ENCODE peak calls at places on chromosomes 2 and 18, in seven cellular contexts. I, Z, B, T, H, X and Q are unnamed samples.

GRCh38 chr2:200003444-200003843 is 48.1 kb downstream of the MAIP1 start:
- DNase-seq in I (no peak), Z (no peak), B (no peak), T (no peak), H (no peak), X (no peak), Q (no peak)

GRCh38 chr2:119483896-119484718 is 40.2 kb downstream of the SCTR start:
- DNase-seq in I (no peak), Z (no peak), B (no peak), T (no peak), H (no peak), X (no peak), Q (no peak)

GRCh38 chr18:22613788-22614187 is 196.1 kb upstream of the CTAGE1 start:
- DNase-seq in I (no peak), Z (no peak), B (no peak), T (no peak), H (no peak), X (no peak), Q (no peak)

GRCh38 chr2:3483986-3484960 is 35.1 kb downstream of the ADI1 start:
- DNase-seq in I (no peak), Z (no peak), B (peak; percentile 34), T (no peak), H (no peak), X (no peak), Q (no peak)

GRCh38 chr2:105243961-105244360 is 2.4 kb downstream of the GPR45 start:
- DNase-seq in I (no peak), Z (no peak), B (no peak), T (peak; percentile 64), H (no peak), X (no peak), Q (no peak)

GRCh38 chr2:201517094-201517493 is 65.6 kb downstream of the STRADB start:
- DNase-seq in I (no peak), Z (no peak), B (no peak), T (no peak), H (no peak), X (no peak), Q (no peak)

GRCh38 chr2:230627806-230628724 is 84.6 kb upstream of the CAB39 start:
- DNase-seq in I (no peak), Z (no peak), B (no peak), T (no peak), H (no peak), X (no peak), Q (no peak)

GRCh38 chr2:178700922-178701342 is 106.3 kb downstream of the TTN start:
- DNase-seq in I (no peak), Z (no peak), B (no peak), T (no peak), H (no peak), X (no peak), Q (no peak)

GRCh38 chr2:27071990-27072830 is 756 bp upstream of the OST4 start:
- DNase-seq in I (peak; percentile 68), Z (peak; percentile 93), B (peak; percentile 69), T (peak; percentile 79), H (no peak), X (peak; percentile 88), Q (no peak)

GRCh38 chr18:73617981-73618380 is 529.7 kb downstream of the FBXO15 start:
- DNase-seq in I (no peak), Z (no peak), B (no peak), T (no peak), H (no peak), X (no peak), Q (no peak)

GRCh38 chr2:43445248-43445647 is 150.6 kb downstream of the THADA start:
- DNase-seq in I (no peak), Z (no peak), B (no peak), T (peak; percentile 44), H (no peak), X (peak; percentile 18), Q (no peak)

GRCh38 chr2:78418041-78418440 is 607.5 kb upstream of the REG3G start:
- DNase-seq in I (no peak), Z (no peak), B (no peak), T (no peak), H (no peak), X (no peak), Q (no peak)

GRCh38 chr18:65852273-65852672 is 101.5 kb downstream of the CDH7 start:
- DNase-seq in I (no peak), Z (no peak), B (no peak), T (no peak), H (no peak), X (no peak), Q (no peak)

GRCh38 chr2:222264791-222265320 is 33.9 kb downstream of the PAX3 start:
- DNase-seq in I (no peak), Z (no peak), B (no peak), T (no peak), H (no peak), X (no peak), Q (no peak)

GRCh38 chr2:120852200-120852815 is 116.6 kb downstream of the GLI2 start:
- DNase-seq in I (no peak), Z (peak; percentile 65), B (no peak), T (no peak), H (no peak), X (no peak), Q (peak; percentile 23)

GRCh38 chr2:120477198-120477597 is 131.3 kb downstream of the INHBB start:
- DNase-seq in I (no peak), Z (no peak), B (no peak), T (no peak), H (no peak), X (no peak), Q (no peak)

GRCh38 chr2:179129574-179130238 is 79.8 kb upstream of the CCDC141 start:
- DNase-seq in I (no peak), Z (no peak), B (no peak), T (no peak), H (no peak), X (no peak), Q (no peak)

GRCh38 chr2:85830645-85831044 is 58.1 kb downstream of the ST3GAL5 start:
- DNase-seq in I (no peak), Z (no peak), B (no peak), T (no peak), H (no peak), X (no peak), Q (no peak)

GRCh38 chr2:143160732-143161707 is 31.8 kb downstream of the ARHGAP15 start:
- DNase-seq in I (no peak), Z (no peak), B (no peak), T (no peak), H (no peak), X (no peak), Q (no peak)

GRCh38 chr2:268323-268722 is 3.6 kb downstream of the ACP1 start:
- DNase-seq in I (no peak), Z (no peak), B (no peak), T (no peak), H (no peak), X (no peak), Q (no peak)
- H3K27ac ChIP-seq in I (no peak overlapping the region), Z (no peak overlapping the region), B (no peak overlapping the region), T (no peak overlapping the region), H (no peak overlapping the region), X (no peak overlapping the region), Q (no peak overlapping the region)

GRCh38 chr2:98505991-98506664 is 61.5 kb downstream of the INPP4A start:
- DNase-seq in I (no peak), Z (no peak), B (no peak), T (no peak), H (no peak), X (no peak), Q (no peak)
- H3K27ac ChIP-seq in I (no peak overlapping the region), Z (peak overlapping the region; percentile 59), B (no peak overlapping the region), T (no peak overlapping the region), H (peak overlapping the region; percentile 11), X (peak overlapping the region; percentile 2), Q (peak overlapping the region; percentile 52)

DNA sequence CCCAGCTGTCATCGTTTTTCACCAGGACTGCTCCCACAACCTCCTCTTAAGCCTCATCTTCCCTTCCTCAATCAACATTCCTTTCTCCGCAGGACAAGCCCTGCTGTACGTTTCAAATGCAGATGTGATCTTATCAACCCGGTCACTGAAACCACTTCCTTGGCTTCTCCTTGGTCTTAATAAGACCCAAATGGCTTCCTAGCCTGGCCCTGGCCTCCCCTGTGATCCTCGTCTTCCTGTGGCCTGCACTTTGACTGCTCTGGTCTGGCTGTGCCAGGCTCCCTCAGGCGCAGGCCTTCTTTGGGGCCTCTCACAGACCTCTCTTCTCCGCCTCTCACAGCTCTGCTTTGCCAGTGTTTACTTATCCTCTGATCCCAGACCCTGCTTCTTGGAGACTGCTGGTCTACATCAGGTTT is 4.7 kb upstream of the ADNP2 start:
- DNase-seq in I (no peak), Z (no peak), B (no peak), T (peak; percentile 48), H (no peak), X (no peak), Q (no peak)
- H3K27ac ChIP-seq in I (no peak overlapping the region), Z (peak overlapping the region; percentile 52), B (no peak overlapping the region), T (no peak overlapping the region), H (peak overlapping the region; percentile 40), X (no peak overlapping the region), Q (no peak overlapping the region)

GRCh38 chr2:55112229-55113016 is 62.2 kb upstream of the RTN4 start:
- DNase-seq in I (peak; percentile 39), Z (peak; percentile 92), B (peak; percentile 93), T (no peak), H (no peak), X (peak; percentile 87), Q (peak; percentile 61)

GRCh38 chr2:55115795-55116597 is 65.7 kb upstream of the RTN4 start:
- DNase-seq in I (no peak), Z (no peak), B (no peak), T (no peak), H (no peak), X (no peak), Q (no peak)

GRCh38 chr2:55114597-55114996 is 64.3 kb upstream of the RTN4 start:
- DNase-seq in I (no peak), Z (no peak), B (no peak), T (no peak), H (no peak), X (no peak), Q (no peak)

GRCh38 chr2:55111570-55112228 is 61.4 kb upstream of the RTN4 start:
- DNase-seq in I (no peak), Z (peak; percentile 94), B (peak; percentile 81), T (peak; percentile 70), H (peak; percentile 53), X (peak; percentile 50), Q (peak; percentile 80)

GRCh38 chr2:55113976-55114564 is 63.8 kb upstream of the RTN4 start:
- DNase-seq in I (no peak), Z (no peak), B (no peak), T (no peak), H (no peak), X (no peak), Q (no peak)
- H3K27ac ChIP-seq in I (no peak overlapping the region), Z (peak overlapping the region; percentile 89), B (no peak overlapping the region), T (no peak overlapping the region), H (peak overlapping the region; percentile 91), X (no peak overlapping the region), Q (no peak overlapping the region)

DNA sequence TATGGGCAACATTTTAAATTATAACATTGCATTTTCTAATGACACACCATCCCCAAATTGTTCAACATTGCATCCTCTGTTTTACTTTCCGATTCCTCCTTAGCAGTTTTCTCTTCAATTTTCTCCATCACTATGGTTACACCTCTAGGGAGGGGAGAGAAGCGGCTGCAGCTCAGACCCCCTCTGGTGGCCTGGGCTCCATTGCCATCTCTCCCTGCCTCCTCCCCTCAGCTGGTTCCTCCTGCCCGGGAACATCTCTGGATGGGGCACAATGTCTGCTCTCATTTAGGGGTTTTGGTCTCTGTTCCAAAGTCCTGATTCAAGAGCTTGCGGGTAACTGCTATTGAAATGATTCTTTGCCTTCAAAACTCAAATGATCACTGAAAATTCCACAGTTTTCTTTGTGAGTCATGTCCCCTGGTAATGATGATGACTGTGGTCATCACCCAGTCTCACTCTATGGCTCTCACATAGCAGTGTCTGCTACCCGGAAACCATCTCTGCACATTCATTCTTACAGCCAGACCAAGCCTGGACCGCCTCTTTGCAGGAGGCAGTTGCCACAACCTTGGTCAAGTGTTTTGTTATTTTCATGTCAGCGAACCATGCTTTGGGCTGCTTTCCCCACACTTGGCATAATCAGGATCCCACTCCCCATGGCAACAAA is 263.9 kb downstream of the ALPK2 start:
- DNase-seq in I (no peak), Z (no peak), B (no peak), T (no peak), H (no peak), X (no peak), Q (no peak)
- H3K27ac ChIP-seq in I (no peak overlapping the region), Z (no peak overlapping the region), B (no peak overlapping the region), T (no peak overlapping the region), H (no peak overlapping the region), X (no peak overlapping the region), Q (no peak overlapping the region)